ENCODE peak calls at places on chromosomes 3 and 15, in five cellular contexts. Q is ovary, H is cardiac fibroblast, K is OCI-LY7, S is astrocyte of the spinal cord. D is an unnamed sample.

GRCh38 chr3:187017511-187018230 is 87.3 kb downstream of the ST6GAL1 start:
- DNase-seq in S (no peak), K (no peak), H (peak), Q (no peak), D (no peak)

GRCh38 chr15:96160269-96160668 is 170.2 kb upstream of the NR2F2 start:
- DNase-seq in H (peak), K (no peak), S (peak), Q (peak), D (peak)

GRCh38 chr3:85342915-85343314 is 384.1 kb downstream of the CADM2 start:
- DNase-seq in H (no peak), S (no peak), Q (no peak), K (peak), D (no peak)

GRCh38 chr3:183058351-183058750 is 40.9 kb downstream of the MCCC1 start:
- DNase-seq in K (no peak), Q (no peak), S (no peak), H (no peak), D (no peak)

GRCh38 chr3:125165189-125165947 is 47.2 kb downstream of the SLC12A8 start:
- DNase-seq in S (peak), H (peak), Q (no peak), K (peak), D (peak)

GRCh38 chr3:133274477-133274876 is 125.4 kb upstream of the BFSP2 start:
- DNase-seq in S (no peak), H (no peak), Q (no peak), K (no peak), D (no peak)

GRCh38 chr3:59812188-59812587 is 762.4 kb upstream of the CFAP20DC start:
- DNase-seq in S (no peak), Q (no peak), K (no peak), H (no peak), D (no peak)

GRCh38 chr15:101064795-101065569 is 145.8 kb downstream of the LRRK1 start:
- DNase-seq in H (no peak), S (no peak), Q (no peak), K (no peak), D (no peak)

GRCh38 chr3:113124256-113124830 is 87.0 kb upstream of the BOC start:
- DNase-seq in H (no peak), K (no peak), Q (no peak), S (no peak), D (no peak)

GRCh38 chr15:92629975-92630626 is 25.5 kb downstream of the FAM174B start:
- DNase-seq in S (no peak), H (no peak), K (no peak), Q (no peak), D (no peak)

GRCh38 chr15:86677316-86677715 is 597.6 kb downstream of the AGBL1 start:
- DNase-seq in H (no peak), Q (no peak), S (no peak), K (no peak), D (no peak)

GRCh38 chr3:47420511-47421484 is 40.0 kb downstream of the PTPN23 start:
- DNase-seq in K (peak), Q (peak), S (peak), H (peak), D (peak)

GRCh38 chr3:159151130-159151529 is 349.3 kb downstream of the MFSD1 start:
- DNase-seq in H (no peak), K (no peak), Q (no peak), S (no peak), D (no peak)

GRCh38 chr3:32859604-32860237 is 41.9 kb downstream of the TRIM71 start:
- DNase-seq in Q (no peak), H (no peak), K (no peak), S (no peak), D (no peak)

GRCh38 chr15:43465105-43465504 is 27.9 kb downstream of the TP53BP1 start:
- DNase-seq in Q (no peak), H (peak), K (no peak), S (peak), D (no peak)

GRCh38 chr15:66164788-66165187 is 88.8 kb downstream of the MEGF11 start:
- DNase-seq in H (no peak), Q (no peak), K (no peak), S (no peak), D (no peak)

GRCh38 chr3:94249491-94250079 is 186.7 kb downstream of the NSUN3 start:
- DNase-seq in H (peak), Q (peak), S (peak), K (peak), D (peak)

GRCh38 chr15:77816983-77817382 is 184.3 kb upstream of the LINGO1 start:
- DNase-seq in S (no peak), Q (no peak), H (no peak), K (no peak), D (no peak)

GRCh38 chr15:39919740-39920509 is at the start of gene GPR176:
- DNase-seq in S (peak), H (peak), K (no peak), Q (peak), D (peak)

GRCh38 chr3:3196148-3196861 is 16.8 kb upstream of the CRBN start:
- DNase-seq in K (peak), H (peak), S (no peak), Q (no peak), D (no peak)

GRCh38 chr3:88987786-88988185 is 119.6 kb upstream of the EPHA3 start:
- DNase-seq in K (no peak), Q (no peak), H (no peak), S (no peak), D (no peak)

GRCh38 chr3:195030791-195031321 is 240.1 kb downstream of the XXYLT1 start:
- DNase-seq in Q (no peak), S (peak), H (peak), K (no peak), D (peak)

GRCh38 chr3:111173328-111173900 is 101.8 kb downstream of the NECTIN3 start:
- DNase-seq in K (no peak), S (peak), Q (no peak), H (no peak), D (no peak)

GRCh38 chr15:37907136-37907535 is 27.3 kb upstream of the TMCO5A start:
- DNase-seq in H (peak), Q (no peak), K (no peak), S (peak), D (no peak)

GRCh38 chr3:56131976-56132590 is 336.2 kb downstream of the ERC2 start:
- DNase-seq in H (peak), S (peak), Q (no peak), K (no peak), D (peak)

GRCh38 chr15:81275711-81276417 is 48.1 kb downstream of the STARD5 start:
- DNase-seq in Q (no peak), S (no peak), K (no peak), H (peak), D (no peak)
- TF ChIP-seq CTCF in Q (no peak), S (no peak), K (no peak), H (no peak), D (no peak)

GRCh38 chr15:25437751-25438600 is 848 bp downstream of the UBE3A start:
- DNase-seq in Q (peak), K (peak), H (peak), S (peak), D (peak)
- TF ChIP-seq CTCF in Q (peak), K (peak), H (no peak), S (peak), D (no peak)

GRCh38 chr3:172981407-172981983 is 159.5 kb downstream of the SPATA16 start:
- DNase-seq in Q (no peak), S (no peak), H (no peak), K (no peak), D (no peak)

GRCh38 chr3:172987268-172987667 is 153.8 kb downstream of the SPATA16 start:
- DNase-seq in S (no peak), H (no peak), K (no peak), Q (no peak), D (no peak)

GRCh38 chr3:172984938-172985337 is 156.1 kb downstream of the SPATA16 start:
- DNase-seq in H (no peak), S (no peak), Q (no peak), K (no peak), D (no peak)

GRCh38 chr3:172980849-172981248 is 160.2 kb downstream of the SPATA16 start:
- DNase-seq in K (no peak), Q (no peak), S (no peak), H (peak), D (no peak)

DNA sequence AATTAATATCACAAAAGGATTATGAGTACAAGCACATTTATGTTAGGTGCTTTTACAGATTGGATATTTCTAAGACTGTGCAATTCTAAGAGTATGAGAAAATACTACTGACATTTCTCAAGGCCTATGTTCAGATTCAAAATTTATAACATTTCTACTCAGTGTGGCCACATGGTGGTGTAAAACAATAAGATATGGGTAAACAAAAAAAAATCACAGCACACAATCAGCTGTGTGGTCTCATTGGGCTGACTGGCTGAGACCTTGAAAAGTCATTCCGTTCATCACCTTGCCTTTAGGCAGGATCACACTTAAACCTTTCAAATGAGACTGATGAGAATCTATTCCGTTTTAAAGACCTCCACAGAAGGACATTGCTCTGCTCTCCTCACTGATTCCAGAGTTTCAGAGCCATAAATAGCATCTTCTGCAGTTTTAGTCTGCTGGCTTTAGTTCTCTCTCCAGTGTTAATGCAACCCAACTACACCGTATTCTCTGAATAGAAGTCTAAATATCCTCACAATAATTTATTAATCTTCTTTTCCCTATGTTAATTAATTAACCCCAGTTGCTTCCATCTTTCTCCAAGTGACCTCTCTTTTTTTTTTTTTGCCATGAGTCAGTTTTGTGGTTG is 158.2 kb downstream of the SPATA16 start:
- DNase-seq in Q (no peak), H (peak), K (no peak), S (peak), D (no peak)
- TF ChIP-seq CTCF in Q (no peak), H (peak), K (peak), S (no peak), D (peak)

DNA sequence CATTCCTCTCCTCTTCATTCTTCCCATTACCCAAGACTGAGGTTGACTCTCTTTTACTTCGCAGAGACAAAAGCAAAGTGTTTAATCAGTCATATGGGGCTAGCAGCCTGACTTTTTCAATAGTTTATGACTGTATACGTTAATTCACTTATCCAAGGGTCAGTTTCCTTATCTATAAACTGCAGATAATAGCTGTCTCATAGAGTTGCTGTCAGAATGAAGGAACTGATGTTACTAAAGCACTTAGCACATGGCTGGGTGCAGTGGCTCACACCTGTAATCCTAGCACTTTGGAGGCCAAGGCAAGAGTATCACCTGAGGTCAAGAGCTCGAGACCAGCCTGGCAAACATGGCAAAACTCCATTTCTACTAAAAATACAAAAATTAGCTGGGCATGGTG is 43.5 kb upstream of the ULK4 start:
- DNase-seq in H (no peak), S (no peak), Q (no peak), K (no peak), D (no peak)
- TF ChIP-seq CTCF in H (no peak), S (no peak), Q (no peak), K (no peak), D (no peak)